ENCODE peak calls at places on chromosomes 12 and 14, in nine cellular contexts. One of them, this sample, is unnamed.

GRCh38 chr14:71388336-71388735 is 481.1 kb downstream of the PCNX1 start:
- DNase-seq in GM20000: no peak
- DNase-seq in cardiac muscle cell: no peak
- DNase-seq in astrocyte of the spinal cord: no peak
- DNase-seq in WTC11: no peak
- DNase-seq in tibial nerve: no peak
- DNase-seq in BE2C: no peak
- DNase-seq in neural crest cell: no peak
- DNase-seq in BJ: no peak
- DNase-seq in this sample: no peak

GRCh38 chr14:63193236-63193635 is 11.0 kb upstream of the RHOJ start:
- DNase-seq in GM20000: no peak
- DNase-seq in cardiac muscle cell: no peak
- DNase-seq in astrocyte of the spinal cord: no peak
- DNase-seq in WTC11: no peak
- DNase-seq in tibial nerve: no peak
- DNase-seq in BE2C: no peak
- DNase-seq in neural crest cell: no peak
- DNase-seq in BJ: no peak
- DNase-seq in this sample: no peak

GRCh38 chr12:109777544-109777943 is 55.7 kb downstream of the TRPV4 start:
- DNase-seq in GM20000: peak
- DNase-seq in cardiac muscle cell: peak
- DNase-seq in astrocyte of the spinal cord: no peak
- DNase-seq in WTC11: no peak
- DNase-seq in tibial nerve: no peak
- DNase-seq in BE2C: peak
- DNase-seq in neural crest cell: no peak
- DNase-seq in BJ: no peak
- DNase-seq in this sample: no peak

GRCh38 chr14:54188036-54188666 is 208.7 kb upstream of the CDKN3 start:
- DNase-seq in GM20000: no peak
- DNase-seq in cardiac muscle cell: no peak
- DNase-seq in astrocyte of the spinal cord: no peak
- DNase-seq in WTC11: no peak
- DNase-seq in tibial nerve: no peak
- DNase-seq in BE2C: peak
- DNase-seq in neural crest cell: no peak
- DNase-seq in BJ: no peak
- DNase-seq in this sample: peak

GRCh38 chr12:62361048-62361447 is 100.8 kb downstream of the USP15 start:
- DNase-seq in GM20000: no peak
- DNase-seq in cardiac muscle cell: no peak
- DNase-seq in astrocyte of the spinal cord: no peak
- DNase-seq in WTC11: no peak
- DNase-seq in tibial nerve: no peak
- DNase-seq in BE2C: no peak
- DNase-seq in neural crest cell: no peak
- DNase-seq in BJ: no peak
- DNase-seq in this sample: no peak

GRCh38 chr14:65704850-65705249 is 292.3 kb downstream of the FUT8 start:
- DNase-seq in GM20000: peak
- DNase-seq in cardiac muscle cell: peak
- DNase-seq in astrocyte of the spinal cord: no peak
- DNase-seq in WTC11: no peak
- DNase-seq in tibial nerve: no peak
- DNase-seq in BE2C: no peak
- DNase-seq in neural crest cell: no peak
- DNase-seq in BJ: no peak
- DNase-seq in this sample: no peak

GRCh38 chr12:80382254-80382653 is 61.8 kb upstream of the PTPRQ start:
- DNase-seq in GM20000: no peak
- DNase-seq in cardiac muscle cell: no peak
- DNase-seq in astrocyte of the spinal cord: no peak
- DNase-seq in WTC11: no peak
- DNase-seq in tibial nerve: no peak
- DNase-seq in BE2C: no peak
- DNase-seq in neural crest cell: no peak
- DNase-seq in BJ: no peak
- DNase-seq in this sample: no peak

GRCh38 chr14:28308727-28309126 is 457.9 kb upstream of the FOXG1 start:
- DNase-seq in GM20000: no peak
- DNase-seq in cardiac muscle cell: peak
- DNase-seq in astrocyte of the spinal cord: peak
- DNase-seq in WTC11: no peak
- DNase-seq in tibial nerve: no peak
- DNase-seq in BE2C: no peak
- DNase-seq in neural crest cell: no peak
- DNase-seq in BJ: no peak
- DNase-seq in this sample: no peak

GRCh38 chr14:61064210-61064609 is 83.2 kb downstream of the SLC38A6 start:
- DNase-seq in GM20000: no peak
- DNase-seq in cardiac muscle cell: no peak
- DNase-seq in astrocyte of the spinal cord: no peak
- DNase-seq in WTC11: no peak
- DNase-seq in tibial nerve: no peak
- DNase-seq in BE2C: no peak
- DNase-seq in neural crest cell: no peak
- DNase-seq in BJ: no peak
- DNase-seq in this sample: no peak

GRCh38 chr12:45273717-45274271 is 57.9 kb downstream of the ANO6 start:
- DNase-seq in GM20000: no peak
- DNase-seq in cardiac muscle cell: peak
- DNase-seq in astrocyte of the spinal cord: peak
- DNase-seq in WTC11: no peak
- DNase-seq in tibial nerve: peak
- DNase-seq in BE2C: no peak
- DNase-seq in neural crest cell: no peak
- DNase-seq in BJ: peak
- DNase-seq in this sample: no peak

GRCh38 chr12:29066061-29066588 is 83.0 kb upstream of the FAR2 start:
- DNase-seq in GM20000: no peak
- DNase-seq in cardiac muscle cell: peak
- DNase-seq in astrocyte of the spinal cord: peak
- DNase-seq in WTC11: no peak
- DNase-seq in tibial nerve: peak
- DNase-seq in BE2C: no peak
- DNase-seq in neural crest cell: no peak
- DNase-seq in BJ: no peak
- DNase-seq in this sample: peak

GRCh38 chr12:57518920-57519757 is 1.2 kb downstream of the DDIT3 start:
- DNase-seq in GM20000: no peak
- DNase-seq in cardiac muscle cell: peak
- DNase-seq in astrocyte of the spinal cord: peak
- DNase-seq in WTC11: peak
- DNase-seq in tibial nerve: no peak
- DNase-seq in BE2C: peak
- DNase-seq in neural crest cell: peak
- DNase-seq in BJ: no peak
- DNase-seq in this sample: peak

GRCh38 chr12:108563135-108563803 is 873 bp downstream of the ISCU start:
- DNase-seq in GM20000: peak
- DNase-seq in cardiac muscle cell: peak
- DNase-seq in astrocyte of the spinal cord: peak
- DNase-seq in WTC11: peak
- DNase-seq in tibial nerve: peak
- DNase-seq in BE2C: peak
- DNase-seq in neural crest cell: peak
- DNase-seq in BJ: no peak
- DNase-seq in this sample: peak

GRCh38 chr12:91111366-91112321 is at the start of gene LUM:
- DNase-seq in GM20000: no peak
- DNase-seq in cardiac muscle cell: peak
- DNase-seq in astrocyte of the spinal cord: peak
- DNase-seq in WTC11: no peak
- DNase-seq in tibial nerve: peak
- DNase-seq in BE2C: peak
- DNase-seq in neural crest cell: no peak
- DNase-seq in BJ: peak
- DNase-seq in this sample: no peak

GRCh38 chr14:81314443-81315175 is 85.5 kb downstream of the STON2 start:
- DNase-seq in GM20000: no peak
- DNase-seq in cardiac muscle cell: no peak
- DNase-seq in astrocyte of the spinal cord: no peak
- DNase-seq in WTC11: no peak
- DNase-seq in tibial nerve: no peak
- DNase-seq in BE2C: no peak
- DNase-seq in neural crest cell: no peak
- DNase-seq in BJ: no peak
- DNase-seq in this sample: no peak

GRCh38 chr12:117380083-117380482 is 18.7 kb upstream of the NOS1 start:
- DNase-seq in GM20000: no peak
- DNase-seq in cardiac muscle cell: no peak
- DNase-seq in astrocyte of the spinal cord: no peak
- DNase-seq in WTC11: no peak
- DNase-seq in tibial nerve: no peak
- DNase-seq in BE2C: no peak
- DNase-seq in neural crest cell: no peak
- DNase-seq in BJ: no peak
- DNase-seq in this sample: no peak
- TF ChIP-seq CTCF in GM20000: no peak
- TF ChIP-seq CTCF in cardiac muscle cell: no peak
- TF ChIP-seq CTCF in astrocyte of the spinal cord: no peak
- TF ChIP-seq CTCF in WTC11: no peak
- TF ChIP-seq CTCF in tibial nerve: no peak
- TF ChIP-seq CTCF in BE2C: no peak
- TF ChIP-seq CTCF in neural crest cell: no peak
- TF ChIP-seq CTCF in BJ: no peak
- TF ChIP-seq CTCF in this sample: no peak

GRCh38 chr14:73283592-73284379 is 46.5 kb downstream of the PAPLN start:
- DNase-seq in GM20000: no peak
- DNase-seq in cardiac muscle cell: peak
- DNase-seq in astrocyte of the spinal cord: peak
- DNase-seq in WTC11: peak
- DNase-seq in tibial nerve: no peak
- DNase-seq in BE2C: no peak
- DNase-seq in neural crest cell: no peak
- DNase-seq in BJ: no peak
- DNase-seq in this sample: no peak
- TF ChIP-seq CTCF in GM20000: no peak
- TF ChIP-seq CTCF in cardiac muscle cell: peak
- TF ChIP-seq CTCF in astrocyte of the spinal cord: peak
- TF ChIP-seq CTCF in WTC11: no peak
- TF ChIP-seq CTCF in tibial nerve: peak
- TF ChIP-seq CTCF in BE2C: peak
- TF ChIP-seq CTCF in neural crest cell: peak
- TF ChIP-seq CTCF in BJ: peak
- TF ChIP-seq CTCF in this sample: no peak

DNA sequence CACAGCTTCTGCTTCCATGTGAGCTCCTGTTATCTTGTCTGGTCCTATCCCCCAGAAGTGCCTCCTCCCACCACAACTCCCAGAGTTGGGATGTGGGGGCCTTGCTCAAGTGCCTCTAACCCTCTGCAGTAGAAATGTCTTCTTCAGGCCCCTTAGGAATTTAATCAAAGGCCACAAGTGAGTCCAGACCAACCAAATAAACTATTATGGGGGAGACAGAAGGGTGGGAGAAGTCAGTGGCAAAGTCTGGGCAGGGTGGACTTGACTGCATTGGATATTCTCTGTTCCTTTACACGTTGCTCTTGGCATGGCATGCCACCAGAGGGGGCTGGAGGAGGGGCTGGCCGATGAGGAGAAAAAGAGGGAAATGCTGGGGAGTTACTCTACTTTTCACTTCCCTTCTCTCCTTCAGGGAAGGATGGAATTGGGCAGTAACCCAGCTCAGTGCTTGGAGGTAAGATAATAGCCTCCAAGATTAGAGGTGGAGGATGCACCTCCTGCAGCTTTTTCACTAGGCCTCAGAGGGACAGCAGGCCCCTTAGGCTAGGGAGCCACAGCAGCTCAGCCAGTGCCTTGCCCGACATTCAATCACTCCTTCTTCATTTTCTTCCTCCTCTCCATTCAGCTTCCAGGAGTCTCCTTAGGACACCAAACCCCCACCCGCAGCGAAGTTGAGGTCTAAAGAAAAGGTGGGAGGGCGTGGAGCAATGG is 1.2 kb upstream of the AP1G2 start:
- DNase-seq in GM20000: no peak
- DNase-seq in cardiac muscle cell: no peak
- DNase-seq in astrocyte of the spinal cord: no peak
- DNase-seq in WTC11: peak
- DNase-seq in tibial nerve: no peak
- DNase-seq in BE2C: peak
- DNase-seq in neural crest cell: no peak
- DNase-seq in BJ: no peak
- DNase-seq in this sample: peak
- TF ChIP-seq CTCF in GM20000: peak
- TF ChIP-seq CTCF in cardiac muscle cell: peak
- TF ChIP-seq CTCF in astrocyte of the spinal cord: peak
- TF ChIP-seq CTCF in WTC11: no peak
- TF ChIP-seq CTCF in tibial nerve: no peak
- TF ChIP-seq CTCF in BE2C: peak
- TF ChIP-seq CTCF in neural crest cell: peak
- TF ChIP-seq CTCF in BJ: peak
- TF ChIP-seq CTCF in this sample: peak

GRCh38 chr14:85175556-85175955 is 354.4 kb upstream of the FLRT2 start:
- DNase-seq in GM20000: no peak
- DNase-seq in cardiac muscle cell: peak
- DNase-seq in astrocyte of the spinal cord: no peak
- DNase-seq in WTC11: no peak
- DNase-seq in tibial nerve: no peak
- DNase-seq in BE2C: no peak
- DNase-seq in neural crest cell: no peak
- DNase-seq in BJ: no peak
- DNase-seq in this sample: no peak
- TF ChIP-seq CTCF in GM20000: no peak
- TF ChIP-seq CTCF in cardiac muscle cell: no peak
- TF ChIP-seq CTCF in astrocyte of the spinal cord: no peak
- TF ChIP-seq CTCF in WTC11: no peak
- TF ChIP-seq CTCF in tibial nerve: no peak
- TF ChIP-seq CTCF in BE2C: no peak
- TF ChIP-seq CTCF in neural crest cell: no peak
- TF ChIP-seq CTCF in BJ: no peak
- TF ChIP-seq CTCF in this sample: no peak

DNA sequence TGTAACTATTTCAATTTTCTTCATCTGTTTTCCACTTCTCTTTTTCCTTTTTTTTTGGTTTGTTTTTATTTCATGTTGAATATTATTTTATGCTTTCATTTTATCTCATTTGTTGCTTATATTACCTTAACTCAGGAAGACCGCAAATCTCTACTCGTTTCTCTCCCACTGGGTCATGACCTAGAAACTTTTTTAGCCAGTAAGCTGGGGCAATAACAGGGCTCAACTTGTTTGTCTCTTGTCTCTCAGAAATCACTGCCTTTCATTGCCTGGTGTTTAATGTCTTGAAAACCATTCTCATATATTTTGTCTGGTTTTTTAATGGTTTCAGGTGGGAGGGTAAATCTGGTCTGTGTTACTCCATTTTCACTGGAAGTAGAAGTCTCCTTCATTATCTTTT is 36.6 kb upstream of the ATP2B1 start:
- DNase-seq in GM20000: no peak
- DNase-seq in cardiac muscle cell: no peak
- DNase-seq in astrocyte of the spinal cord: no peak
- DNase-seq in WTC11: no peak
- DNase-seq in tibial nerve: no peak
- DNase-seq in BE2C: no peak
- DNase-seq in neural crest cell: no peak
- DNase-seq in BJ: no peak
- DNase-seq in this sample: no peak
- TF ChIP-seq CTCF in GM20000: no peak
- TF ChIP-seq CTCF in cardiac muscle cell: no peak
- TF ChIP-seq CTCF in astrocyte of the spinal cord: no peak
- TF ChIP-seq CTCF in WTC11: no peak
- TF ChIP-seq CTCF in tibial nerve: no peak
- TF ChIP-seq CTCF in BE2C: no peak
- TF ChIP-seq CTCF in neural crest cell: no peak
- TF ChIP-seq CTCF in BJ: no peak
- TF ChIP-seq CTCF in this sample: no peak

GRCh38 chr12:129903092-129903945 is 506 bp downstream of the TMEM132D start:
- DNase-seq in GM20000: no peak
- DNase-seq in cardiac muscle cell: no peak
- DNase-seq in astrocyte of the spinal cord: peak
- DNase-seq in WTC11: peak
- DNase-seq in tibial nerve: no peak
- DNase-seq in BE2C: no peak
- DNase-seq in neural crest cell: no peak
- DNase-seq in BJ: no peak
- DNase-seq in this sample: peak
- TF ChIP-seq CTCF in GM20000: no peak
- TF ChIP-seq CTCF in cardiac muscle cell: no peak
- TF ChIP-seq CTCF in astrocyte of the spinal cord: no peak
- TF ChIP-seq CTCF in WTC11: no peak
- TF ChIP-seq CTCF in tibial nerve: no peak
- TF ChIP-seq CTCF in BE2C: no peak
- TF ChIP-seq CTCF in neural crest cell: no peak
- TF ChIP-seq CTCF in BJ: no peak
- TF ChIP-seq CTCF in this sample: no peak